ENCODE peak calls at places on chromosomes 11 and 22, in five cellular contexts. K is transverse colon, F is NCI-H1105, I is non-pigmented ciliary epithelial cell, D is fibroblast of lung. O is an unnamed sample.

GRCh38 chr11:64537876-64538275 is 53.1 kb upstream of the SLC22A12 start:
- DNase-seq in D (no peak), K (no peak), F (no peak), I (no peak), O (no peak)

GRCh38 chr11:131668867-131669780 is 298.7 kb downstream of the NTM start:
- DNase-seq in F (peak; percentile 19), D (no peak), I (no peak), K (peak; percentile 25), O (no peak)

GRCh38 chr11:104968365-104968855 is at the start of gene CASP4:
- DNase-seq in I (peak; percentile 40), K (peak; percentile 16), F (peak; percentile 33), D (peak; percentile 77), O (peak; percentile 36)

GRCh38 chr22:29765905-29766631 is 739 bp downstream of the ZMAT5 start:
- DNase-seq in F (peak; percentile 3), D (no peak), I (no peak), K (peak; percentile 44), O (no peak)

GRCh38 chr11:789951-790350 is at the start of gene CEND1:
- DNase-seq in K (no peak), F (peak; percentile 70), I (no peak), D (peak; percentile 34), O (no peak)

GRCh38 chr11:26905368-26905767 is 88.5 kb upstream of the FIBIN start:
- DNase-seq in I (no peak), K (no peak), D (peak; percentile 51), F (no peak), O (no peak)

GRCh38 chr11:124899376-124900145 is 1.9 kb upstream of the ROBO4 start:
- DNase-seq in F (no peak), I (no peak), K (no peak), D (no peak), O (peak; percentile 6)

GRCh38 chr11:21893468-21893867 is 299.4 kb upstream of the ANO5 start:
- DNase-seq in D (no peak), K (no peak), I (no peak), F (no peak), O (no peak)

GRCh38 chr11:102882389-102883024 is 7.7 kb upstream of the MMP12 start:
- DNase-seq in K (no peak), F (no peak), I (no peak), D (peak; percentile 51), O (no peak)

GRCh38 chr22:29167032-29167911 is 38.4 kb upstream of the EMID1 start:
- DNase-seq in F (no peak), D (no peak), K (no peak), I (no peak), O (no peak)

GRCh38 chr22:37967637-37968451 is 14.3 kb downstream of the POLR2F start:
- DNase-seq in I (no peak), D (no peak), K (no peak), F (no peak), O (no peak)

GRCh38 chr11:44146931-44147330 is 51.5 kb downstream of the EXT2 start:
- DNase-seq in F (no peak), D (no peak), K (no peak), I (no peak), O (no peak)

GRCh38 chr11:46006418-46007070 is 84.1 kb downstream of the LARGE2 start:
- DNase-seq in K (no peak), I (peak; percentile 60), D (peak; percentile 64), F (peak; percentile 79), O (peak; percentile 45)

GRCh38 chr11:116558504-116559252 is 214.1 kb downstream of the BUD13 start:
- DNase-seq in F (no peak), D (peak; percentile 66), K (no peak), I (peak; percentile 1), O (no peak)

GRCh38 chr11:35615911-35616900 is 2.1 kb upstream of the FJX1 start:
- DNase-seq in D (peak; percentile 59), I (no peak), F (peak; percentile 57), K (no peak), O (no peak)

GRCh38 chr11:35167451-35167954 is 28.5 kb downstream of the CD44 start:
- DNase-seq in K (no peak), I (no peak), F (no peak), D (peak; percentile 56), O (no peak)

GRCh38 chr11:10314199-10315072 is 9.6 kb downstream of the ADM start:
- DNase-seq in F (no peak), I (no peak), K (no peak), D (peak; percentile 69), O (peak; percentile 51)

GRCh38 chr22:31284756-31285155 is 7.5 kb downstream of the PIK3IP1 start:
- DNase-seq in D (no peak), K (no peak), I (no peak), F (no peak), O (no peak)

GRCh38 chr11:32173435-32173834 is 82.6 kb downstream of the RCN1 start:
- DNase-seq in I (peak; percentile 24), D (peak; percentile 58), K (peak; percentile 61), F (peak; percentile 23), O (peak; percentile 45)

GRCh38 chr11:90113541-90113940 is 20.9 kb upstream of the NAALAD2 start:
- DNase-seq in K (no peak), F (no peak), I (no peak), D (no peak), O (no peak)

GRCh38 chr11:15627560-15627959 is 512.8 kb downstream of the INSC start:
- DNase-seq in K (no peak), I (peak; percentile 3), D (peak; percentile 70), F (no peak), O (no peak)